ENCODE peak calls at places on chromosome 4, in ten cellular contexts. L is epithelial cell of esophagus, K is endothelial cell, B is HFF-Myc, V is testis, E is fibroblast of mammary gland, J is cardiac muscle cell, P is Peyer's patch, X is AG09319, H is mucosa of descending colon. Z is an unnamed sample.

GRCh38 chr4:182904271-182904761 is 12.9 kb downstream of the DCTD start:
- DNase-seq in L (no peak), K (no peak), B (no peak), V (peak), E (no peak), J (peak), P (no peak), X (no peak), H (no peak), Z (no peak)

GRCh38 chr4:1172971-1173757 is 781 bp upstream of the SPON2 start:
- DNase-seq in L (peak), K (no peak), B (no peak), V (peak), E (peak), J (peak), P (no peak), X (peak), H (peak), Z (no peak)

GRCh38 chr4:123398803-123399637 is 2.4 kb downstream of the SPRY1 start:
- DNase-seq in L (peak), K (peak), B (no peak), V (peak), E (peak), J (peak), P (peak), X (no peak), H (peak), Z (peak)

GRCh38 chr4:186514271-186514950 is 41.0 kb downstream of the MTNR1A start:
- DNase-seq in L (no peak), K (no peak), B (no peak), V (no peak), E (no peak), J (no peak), P (no peak), X (no peak), H (no peak), Z (no peak)

GRCh38 chr4:73520821-73521220 is 39.3 kb downstream of the AFM start:
- DNase-seq in L (peak), K (no peak), B (peak), V (no peak), E (peak), J (peak), P (no peak), X (no peak), H (no peak), Z (no peak)

GRCh38 chr4:104491396-104491821 is 3.3 kb downstream of the CXXC4 start:
- DNase-seq in L (peak), K (peak), B (no peak), V (peak), E (peak), J (peak), P (peak), X (no peak), H (peak), Z (peak)

GRCh38 chr4:89048906-89049601 is 7.9 kb downstream of the FAM13A start:
- DNase-seq in L (no peak), K (no peak), B (no peak), V (no peak), E (no peak), J (no peak), P (no peak), X (no peak), H (no peak), Z (no peak)

GRCh38 chr4:57231781-57232180 is 121.6 kb upstream of the IGFBP7 start:
- DNase-seq in L (peak), K (no peak), B (no peak), V (no peak), E (peak), J (no peak), P (no peak), X (no peak), H (no peak), Z (no peak)

GRCh38 chr4:121072080-121072835 is at the start of gene NDNF:
- DNase-seq in L (peak), K (peak), B (no peak), V (peak), E (peak), J (peak), P (peak), X (no peak), H (peak), Z (peak)

GRCh38 chr4:7411491-7411890 is 23.2 kb downstream of the PSAPL1 start:
- DNase-seq in L (no peak), K (no peak), B (no peak), V (no peak), E (no peak), J (no peak), P (no peak), X (no peak), H (no peak), Z (no peak)

GRCh38 chr4:127799711-127800110 is 17.6 kb downstream of the HSPA4L start:
- DNase-seq in L (no peak), K (no peak), B (no peak), V (no peak), E (no peak), J (no peak), P (no peak), X (no peak), H (no peak), Z (no peak)

GRCh38 chr4:151458148-151458547 is 49.2 kb downstream of the FHIP1A start:
- DNase-seq in L (no peak), K (no peak), B (no peak), V (no peak), E (no peak), J (no peak), P (no peak), X (no peak), H (no peak), Z (no peak)

GRCh38 chr4:87100093-87100634 is 120.3 kb downstream of the KLHL8 start:
- DNase-seq in L (no peak), K (no peak), B (no peak), V (no peak), E (no peak), J (no peak), P (no peak), X (no peak), H (no peak), Z (no peak)

GRCh38 chr4:24754586-24754985 is 40.8 kb upstream of the SOD3 start:
- DNase-seq in L (peak), K (no peak), B (no peak), V (no peak), E (no peak), J (no peak), P (no peak), X (no peak), H (no peak), Z (no peak)

GRCh38 chr4:147696866-147697265 is 12.9 kb upstream of the PRMT9 start:
- DNase-seq in L (no peak), K (no peak), B (no peak), V (no peak), E (no peak), J (no peak), P (no peak), X (no peak), H (no peak), Z (no peak)

GRCh38 chr4:113958766-113959540 is 20.5 kb downstream of the ARSJ start:
- DNase-seq in L (peak), K (no peak), B (peak), V (no peak), E (peak), J (peak), P (no peak), X (peak), H (no peak), Z (no peak)

GRCh38 chr4:175166020-175166419 is 247.9 kb downstream of the ADAM29 start:
- DNase-seq in L (peak), K (no peak), B (no peak), V (no peak), E (no peak), J (no peak), P (no peak), X (no peak), H (no peak), Z (no peak)
- TF ChIP-seq CTCF in L (no peak), K (no peak), B (no peak), V (no peak), E (no peak), J (no peak), P (no peak), X (no peak), H (no peak), Z (no peak)

GRCh38 chr4:92735025-92735665 is 431.4 kb downstream of the GRID2 start:
- DNase-seq in L (no peak), K (no peak), B (no peak), V (no peak), E (no peak), J (no peak), P (no peak), X (no peak), H (no peak), Z (no peak)
- TF ChIP-seq CTCF in L (no peak), K (no peak), B (no peak), V (no peak), E (no peak), J (no peak), P (no peak), X (no peak), H (no peak), Z (no peak)

GRCh38 chr4:139828966-139829662 is 163.5 kb downstream of the MGST2 start:
- DNase-seq in L (no peak), K (no peak), B (no peak), V (no peak), E (no peak), J (no peak), P (no peak), X (no peak), H (no peak), Z (no peak)
- TF ChIP-seq CTCF in L (no peak), K (no peak), B (no peak), V (no peak), E (no peak), J (no peak), P (no peak), X (no peak), H (no peak), Z (no peak)

GRCh38 chr4:16290681-16291420 is 64.6 kb upstream of the TAPT1 start:
- DNase-seq in L (no peak), K (no peak), B (no peak), V (no peak), E (no peak), J (no peak), P (no peak), X (no peak), H (no peak), Z (no peak)
- TF ChIP-seq CTCF in L (no peak), K (no peak), B (no peak), V (no peak), E (no peak), J (no peak), P (no peak), X (no peak), H (no peak), Z (no peak)

DNA sequence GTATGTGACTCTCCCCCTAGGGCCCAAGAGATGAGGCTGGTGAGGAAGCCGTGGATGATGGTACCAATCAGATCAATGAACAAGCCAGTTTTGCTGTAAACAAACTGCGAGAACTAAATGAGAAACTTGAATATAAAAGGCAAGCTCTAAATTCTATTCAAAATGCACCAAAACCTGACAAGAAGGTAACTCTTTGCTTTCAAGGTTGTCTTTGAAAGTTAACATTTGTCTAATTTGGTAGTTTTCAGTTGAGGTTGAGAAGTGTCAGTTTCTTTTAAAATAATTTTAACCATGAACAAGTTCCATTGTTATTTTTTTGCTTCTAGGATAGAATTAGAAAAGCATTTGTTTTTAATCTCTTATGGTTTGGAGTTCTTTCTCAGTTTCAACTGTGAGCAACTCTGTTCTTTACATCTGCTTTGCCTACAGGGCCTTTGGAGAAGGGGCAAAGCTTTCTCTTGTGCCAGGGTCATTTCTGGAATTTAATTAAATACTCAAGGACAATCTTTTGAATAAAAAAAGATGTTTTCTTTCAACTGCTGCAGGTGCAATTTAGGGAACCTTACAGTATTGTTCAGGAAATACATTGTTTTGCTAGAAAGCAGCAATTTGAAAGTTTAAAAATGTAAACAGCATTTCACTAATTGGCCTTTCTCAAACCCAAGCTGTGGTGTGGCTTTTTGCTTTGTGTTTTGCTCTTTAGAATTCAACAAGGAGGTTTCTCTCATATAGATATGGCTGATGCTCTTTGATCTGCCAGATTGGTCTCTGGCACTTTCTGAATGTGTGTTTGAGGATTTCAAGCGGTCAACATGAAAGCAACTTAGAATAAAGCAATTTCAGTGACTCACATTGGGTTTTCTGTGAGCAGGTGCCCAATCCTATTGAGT is 62.9 kb downstream of the LRP2BP start:
- DNase-seq in L (no peak), K (no peak), B (no peak), V (no peak), E (no peak), J (no peak), P (no peak), X (no peak), H (no peak), Z (peak)
- TF ChIP-seq CTCF in L (no peak), K (no peak), B (no peak), V (no peak), E (no peak), J (no peak), P (no peak), X (no peak), H (no peak), Z (no peak)

GRCh38 chr4:11426716-11427115 is 2.0 kb downstream of the HS3ST1 start:
- DNase-seq in L (peak), K (no peak), B (no peak), V (no peak), E (no peak), J (peak), P (no peak), X (no peak), H (no peak), Z (no peak)

GRCh38 chr4:11424896-11425295 is 3.8 kb downstream of the HS3ST1 start:
- DNase-seq in L (no peak), K (no peak), B (no peak), V (no peak), E (no peak), J (no peak), P (no peak), X (no peak), H (no peak), Z (no peak)

GRCh38 chr4:11426003-11426402 is 2.7 kb downstream of the HS3ST1 start:
- DNase-seq in L (no peak), K (no peak), B (no peak), V (no peak), E (no peak), J (no peak), P (no peak), X (no peak), H (no peak), Z (no peak)

GRCh38 chr4:11423465-11423864 is 5.2 kb downstream of the HS3ST1 start:
- DNase-seq in L (no peak), K (no peak), B (no peak), V (peak), E (no peak), J (peak), P (no peak), X (no peak), H (no peak), Z (no peak)

DNA sequence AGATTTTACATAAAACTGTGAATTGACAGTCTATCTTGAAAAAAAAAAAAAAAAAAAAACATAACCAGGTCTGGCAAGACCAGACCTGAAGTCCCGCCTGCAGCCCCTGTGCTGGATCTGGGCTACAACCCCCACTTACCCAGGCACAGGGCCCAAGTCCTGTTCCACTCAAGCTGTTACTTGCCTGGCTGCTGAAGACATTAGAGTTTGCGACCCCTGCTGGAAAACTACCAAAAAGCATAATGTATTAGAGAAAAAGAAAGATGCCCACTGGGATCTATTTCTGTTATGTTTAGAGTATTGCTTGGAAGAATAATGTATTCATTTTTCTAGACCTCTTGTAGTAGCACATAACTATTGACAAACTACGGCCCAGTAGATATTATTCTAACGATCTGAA is 4.7 kb downstream of the HS3ST1 start:
- DNase-seq in L (peak), K (peak), B (peak), V (peak), E (no peak), J (peak), P (peak), X (no peak), H (no peak), Z (peak)
- TF ChIP-seq CTCF in L (peak), K (peak), B (peak), V (peak), E (peak), J (peak), P (peak), X (no peak), H (no peak), Z (peak)

DNA sequence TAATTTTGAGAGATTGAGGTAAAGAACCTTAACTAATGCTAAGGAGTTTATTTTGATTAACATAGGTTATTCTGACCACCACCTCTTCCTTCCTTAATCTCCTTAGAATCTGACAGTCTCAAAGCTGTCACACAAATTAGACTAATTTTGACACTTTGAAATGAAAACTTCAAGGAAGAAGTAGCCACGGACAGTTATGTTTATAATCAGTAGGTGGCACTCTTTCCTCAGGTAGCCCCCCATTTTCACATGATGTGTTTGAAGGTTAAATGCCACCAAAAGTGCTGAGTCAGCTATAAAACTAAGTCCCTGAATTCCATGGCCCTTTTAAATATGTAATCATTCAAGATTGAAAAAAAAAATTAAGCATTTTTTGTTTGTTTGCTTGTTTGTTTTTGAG is 22.4 kb downstream of the TMEM33 start:
- DNase-seq in L (peak), K (no peak), B (no peak), V (no peak), E (peak), J (peak), P (no peak), X (no peak), H (no peak), Z (peak)
- TF ChIP-seq CTCF in L (no peak), K (peak), B (no peak), V (no peak), E (peak), J (peak), P (peak), X (peak), H (no peak), Z (peak)

GRCh38 chr4:184142121-184143000 is 75.3 kb downstream of the ENPP6 start:
- DNase-seq in L (no peak), K (no peak), B (no peak), V (no peak), E (no peak), J (no peak), P (no peak), X (no peak), H (no peak), Z (no peak)

GRCh38 chr4:184146951-184147350 is 70.7 kb downstream of the ENPP6 start:
- DNase-seq in L (no peak), K (no peak), B (no peak), V (no peak), E (no peak), J (no peak), P (no peak), X (no peak), H (no peak), Z (no peak)

GRCh38 chr4:184147858-184148799 is 69.5 kb downstream of the ENPP6 start:
- DNase-seq in L (no peak), K (no peak), B (no peak), V (no peak), E (peak), J (peak), P (no peak), X (no peak), H (no peak), Z (no peak)

GRCh38 chr4:184145596-184145995 is 72.1 kb downstream of the ENPP6 start:
- DNase-seq in L (no peak), K (no peak), B (no peak), V (no peak), E (no peak), J (no peak), P (no peak), X (no peak), H (no peak), Z (no peak)

DNA sequence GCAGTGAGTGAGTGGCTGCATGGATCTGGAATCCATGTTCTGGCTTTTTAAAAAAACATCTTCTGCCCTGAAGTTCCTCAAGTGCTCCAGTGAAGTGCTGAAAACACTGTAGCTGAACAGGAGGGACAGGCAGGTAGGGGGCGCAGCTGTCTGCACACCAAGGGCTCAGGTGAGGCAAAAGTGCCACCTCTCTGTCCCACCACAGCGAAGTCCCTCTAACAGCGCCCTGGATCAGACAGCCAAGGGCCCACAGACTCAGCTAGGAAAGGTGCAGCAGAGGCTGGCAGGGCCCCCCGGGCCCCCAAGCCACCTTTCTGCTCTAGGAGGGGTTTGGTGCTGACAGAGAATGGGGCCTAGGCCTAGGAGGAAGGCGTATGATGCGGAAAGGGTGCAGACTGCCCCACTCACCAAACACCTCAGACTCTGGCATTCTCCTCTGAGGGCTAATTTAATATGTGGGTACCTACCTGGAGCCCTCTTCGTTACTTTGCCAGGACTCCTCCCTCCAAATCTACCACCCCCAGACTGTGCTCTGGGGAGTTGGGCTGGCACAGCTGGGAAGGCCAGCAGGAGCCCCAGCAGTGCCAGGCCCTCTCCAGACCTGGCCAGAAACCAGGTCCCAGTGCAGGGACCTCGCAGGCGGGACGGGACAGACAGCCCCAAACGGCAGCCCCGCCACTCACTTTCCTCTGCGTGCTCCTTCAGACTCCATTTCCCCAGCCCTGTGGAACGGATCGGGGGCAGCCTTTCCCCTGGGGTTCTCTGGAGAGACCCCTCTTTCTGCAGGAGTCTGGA is 73.7 kb downstream of the ENPP6 start:
- DNase-seq in L (no peak), K (no peak), B (no peak), V (no peak), E (no peak), J (no peak), P (no peak), X (no peak), H (no peak), Z (no peak)
- TF ChIP-seq CTCF in L (no peak), K (no peak), B (no peak), V (no peak), E (no peak), J (no peak), P (no peak), X (no peak), H (no peak), Z (no peak)

GRCh38 chr4:140607852-140608251 is 39.1 kb upstream of the UCP1 start:
- DNase-seq in L (no peak), K (no peak), B (no peak), V (no peak), E (no peak), J (no peak), P (no peak), X (no peak), H (no peak), Z (no peak)
- TF ChIP-seq CTCF in L (no peak), K (no peak), B (no peak), V (no peak), E (no peak), J (no peak), P (no peak), X (no peak), H (no peak), Z (no peak)

GRCh38 chr4:187993827-187994226 is 1.7 kb upstream of the ZFP42 start:
- DNase-seq in L (no peak), K (peak), B (no peak), V (peak), E (peak), J (peak), P (no peak), X (no peak), H (no peak), Z (no peak)
- TF ChIP-seq CTCF in L (peak), K (peak), B (no peak), V (peak), E (peak), J (peak), P (no peak), X (peak), H (no peak), Z (no peak)

Z was measured in GM13976.